ENCODE peak calls at places on chromosome 22, in four cellular contexts. Y, F, U and D are unnamed samples.
A peak's percentile ranks its signal among the peaks of the same experiment; 100 is the strongest.

GRCh38 chr22:49930596-49931412 is 12.4 kb downstream of the CRELD2 start:
- DNase-seq in Y (peak; percentile 74), F (peak; percentile 83), U (peak; percentile 49), D (peak; percentile 58)

GRCh38 chr22:32830957-32831356 is 29.5 kb downstream of the TIMP3 start:
- DNase-seq in Y (no peak), F (no peak), U (no peak), D (no peak)

GRCh38 chr22:23223566-23224317 is 43.4 kb downstream of the BCR start:
- DNase-seq in Y (no peak), F (no peak), U (no peak), D (no peak)

GRCh38 chr22:31206896-31207687 is 5.0 kb upstream of the LIMK2 start:
- DNase-seq in Y (peak; percentile 41), F (no peak), U (no peak), D (no peak)

GRCh38 chr22:40403141-40403540 is 32.7 kb downstream of the SGSM3 start:
- DNase-seq in Y (no peak), F (no peak), U (no peak), D (no peak)

GRCh38 chr22:50292643-50293440 is 14.6 kb downstream of the PLXNB2 start:
- DNase-seq in Y (no peak), F (no peak), U (no peak), D (no peak)

GRCh38 chr22:47034905-47035419 is 272.5 kb downstream of the TBC1D22A start:
- DNase-seq in Y (peak; percentile 14), F (no peak), U (no peak), D (no peak)

GRCh38 chr22:46515208-46516111 is 22.0 kb downstream of the CELSR1 start:
- DNase-seq in Y (no peak), F (peak; percentile 82), U (no peak), D (no peak)

GRCh38 chr22:18035740-18036139 is 11.4 kb upstream of the MICAL3 start:
- DNase-seq in Y (peak; percentile 66), F (no peak), U (no peak), D (no peak)

GRCh38 chr22:46911341-46911740 is 148.9 kb downstream of the TBC1D22A start:
- DNase-seq in Y (no peak), F (no peak), U (no peak), D (no peak)

GRCh38 chr22:41991111-41991510 is 7.5 kb upstream of the WBP2NL start:
- DNase-seq in Y (no peak), F (no peak), U (no peak), D (no peak)

GRCh38 chr22:49838771-49839717 is 11.4 kb upstream of the BRD1 start:
- DNase-seq in Y (no peak), F (peak; percentile 63), U (peak; percentile 83), D (no peak)

GRCh38 chr22:38681784-38682335 is at the start of gene TOMM22:
- DNase-seq in Y (peak; percentile 84), F (peak; percentile 86), U (peak; percentile 81), D (peak; percentile 37)

GRCh38 chr22:30004101-30004500 is 76.2 kb upstream of the HORMAD2 start:
- DNase-seq in Y (no peak), F (no peak), U (no peak), D (no peak)

GRCh38 chr22:20904008-20904979 is 12.9 kb upstream of the CRKL start:
- DNase-seq in Y (no peak), F (peak; percentile 86), U (no peak), D (no peak)

GRCh38 chr22:37904572-37905533 is 1.2 kb upstream of the MICALL1 start:
- DNase-seq in Y (peak; percentile 62), F (peak; percentile 98), U (peak; percentile 6), D (peak; percentile 55)

GRCh38 chr22:37241351-37242142 is 2.5 kb downstream of the RAC2 start:
- DNase-seq in Y (no peak), F (no peak), U (peak; percentile 54), D (no peak)

GRCh38 chr22:29129644-29130201 is 56.9 kb downstream of the KREMEN1 start:
- DNase-seq in Y (no peak), F (no peak), U (no peak), D (peak; percentile 17)

GRCh38 chr22:24489011-24489410 is 6.1 kb upstream of the UPB1 start:
- DNase-seq in Y (no peak), F (no peak), U (no peak), D (no peak)

GRCh38 chr22:30810105-30810504 is 115.4 kb downstream of the OSBP2 start:
- DNase-seq in Y (no peak), F (peak; percentile 84), U (no peak), D (no peak)

GRCh38 chr22:50691521-50691920 is 18.9 kb downstream of the SHANK3 start:
- DNase-seq in Y (no peak), F (peak; percentile 34), U (no peak), D (no peak)

GRCh38 chr22:44944891-44945600 is 64.8 kb downstream of the PHF21B start:
- DNase-seq in Y (no peak), F (no peak), U (no peak), D (no peak)